ENCODE peak calls at places on chromosomes 4 and X, in four cellular contexts. Q is GM12878, N is NT2/D1, P is HepG2. T is an unnamed sample.

GRCh38 chr4:185143596-185143969 is 517 bp downstream of the SLC25A4 start:
- DNase-seq in Q (no peak), N (no peak), P (peak), T (peak)

GRCh38 chr4:163915896-163916295 is 421.4 kb downstream of the TMA16 start:
- DNase-seq in Q (no peak), N (no peak), P (no peak), T (no peak)

GRCh38 chrX:44020693-44021092 is 47.5 kb upstream of the NDP start:
- DNase-seq in Q (no peak), P (no peak), N (no peak), T (no peak)

GRCh38 chrX:45505214-45505613 is 304.5 kb upstream of the DIPK2B start:
- DNase-seq in P (no peak), N (no peak), Q (no peak), T (no peak)

GRCh38 chr4:101304916-101305315 is 42.4 kb downstream of the PPP3CA start:
- DNase-seq in P (peak), Q (no peak), N (no peak), T (peak)

GRCh38 chr4:16686195-16686594 is 212.2 kb downstream of the LDB2 start:
- DNase-seq in P (no peak), N (no peak), Q (no peak), T (no peak)

GRCh38 chr4:149788286-149788685 is 27.4 kb downstream of the IQCM start:
- DNase-seq in N (no peak), Q (no peak), P (no peak), T (no peak)

GRCh38 chr4:47222276-47222675 is 190.9 kb downstream of the GABRB1 start:
- DNase-seq in Q (no peak), N (no peak), P (no peak), T (no peak)

DNA sequence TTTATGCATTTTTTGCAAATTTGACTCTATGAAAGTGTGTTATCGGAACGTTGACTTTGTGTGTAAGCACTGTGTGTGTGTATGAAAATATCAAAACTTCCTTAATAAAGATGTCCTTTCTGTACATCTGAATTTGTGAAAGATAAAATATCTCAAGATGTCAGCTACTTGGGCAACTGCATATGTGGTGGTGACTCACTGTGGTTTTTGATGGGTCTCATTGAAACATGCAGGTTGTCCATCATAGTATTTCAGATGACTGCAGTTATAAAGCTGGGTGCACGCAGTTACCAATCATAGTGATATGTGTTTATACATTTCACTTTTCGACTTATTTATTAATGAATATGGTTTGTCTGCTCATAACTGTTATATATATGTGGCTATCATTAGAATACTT is 19.7 kb upstream of the BBS12 start:
- DNase-seq in N (no peak), Q (no peak), P (no peak), T (no peak)
- TF ChIP-seq SUZ12 in N (no peak), Q (no peak), P (no peak), T (no peak)

GRCh38 chr4:111636961-111637556 is 508.2 kb upstream of the FAM241A start:
- DNase-seq in N (no peak), Q (no peak), P (no peak), T (no peak)

GRCh38 chr4:111639876-111640275 is 505.4 kb upstream of the FAM241A start:
- DNase-seq in P (no peak), N (no peak), Q (no peak), T (no peak)

GRCh38 chr4:111639120-111639519 is 506.1 kb upstream of the FAM241A start:
- DNase-seq in Q (no peak), N (no peak), P (no peak), T (no peak)

DNA sequence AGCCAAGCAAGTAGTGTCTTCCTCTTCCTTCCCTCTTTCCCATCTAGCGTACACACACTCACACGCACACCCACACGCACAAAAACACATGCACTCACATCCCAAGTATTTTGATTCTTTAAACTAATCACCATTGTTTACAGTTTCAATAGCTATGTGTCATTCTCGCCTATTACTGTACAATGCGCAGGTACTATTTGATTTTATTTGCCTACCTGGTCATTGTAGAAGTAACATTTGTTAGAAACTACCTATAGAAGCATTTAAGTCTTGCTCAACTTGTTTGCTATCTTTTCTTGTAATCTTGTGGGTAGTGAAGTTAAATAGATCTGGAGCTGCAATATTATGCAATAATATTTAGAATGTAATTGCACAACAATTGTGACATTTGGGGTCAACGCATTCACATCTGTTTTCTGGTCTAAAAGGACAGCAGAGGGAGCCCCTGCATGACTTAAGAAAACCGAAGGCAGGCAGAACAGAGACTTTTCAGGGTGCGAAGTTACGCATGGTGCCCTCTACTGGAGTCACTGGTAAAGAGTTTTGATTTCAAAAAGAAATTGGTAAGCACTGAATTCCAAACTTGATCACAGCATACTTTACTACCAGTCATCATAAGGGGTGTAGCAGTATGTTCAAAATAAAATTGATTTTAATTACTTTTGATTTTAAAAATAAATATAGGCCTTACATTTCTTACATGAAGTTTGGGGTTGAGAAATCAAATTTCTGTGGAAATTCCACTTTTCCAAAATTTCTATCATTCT is 503.3 kb upstream of the FAM241A start:
- DNase-seq in P (peak), N (peak), Q (peak), T (peak)
- TF ChIP-seq SUZ12 in P (no peak), N (no peak), Q (no peak), T (no peak)

DNA sequence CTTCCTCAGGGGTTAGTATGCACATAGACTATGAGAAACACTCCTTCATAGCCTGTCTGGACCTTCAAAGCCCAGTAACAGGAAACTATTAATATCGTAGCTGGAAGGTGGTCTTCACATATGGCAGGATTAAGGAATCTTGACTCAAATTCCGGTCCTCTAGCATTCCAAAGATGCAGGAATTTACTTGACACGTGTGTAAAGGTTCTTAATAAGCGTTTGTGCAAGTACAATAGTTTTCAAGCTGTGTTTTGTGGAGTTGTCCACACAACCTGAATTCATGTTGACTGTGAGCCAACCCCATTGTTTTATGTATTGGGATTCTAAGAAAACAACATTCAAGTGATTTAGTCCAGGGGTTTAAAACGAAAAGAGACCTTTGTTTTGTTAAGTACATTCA is 78.5 kb downstream of the PLS3 start:
- DNase-seq in P (no peak), Q (no peak), N (no peak), T (no peak)
- TF ChIP-seq SUZ12 in P (no peak), Q (no peak), N (no peak), T (no peak)

GRCh38 chr4:69787879-69788278 is 27.5 kb upstream of the SULT1B1 start:
- DNase-seq in N (no peak), P (no peak), Q (no peak), T (no peak)
- TF ChIP-seq SUZ12 in N (no peak), P (no peak), Q (no peak), T (no peak)

DNA sequence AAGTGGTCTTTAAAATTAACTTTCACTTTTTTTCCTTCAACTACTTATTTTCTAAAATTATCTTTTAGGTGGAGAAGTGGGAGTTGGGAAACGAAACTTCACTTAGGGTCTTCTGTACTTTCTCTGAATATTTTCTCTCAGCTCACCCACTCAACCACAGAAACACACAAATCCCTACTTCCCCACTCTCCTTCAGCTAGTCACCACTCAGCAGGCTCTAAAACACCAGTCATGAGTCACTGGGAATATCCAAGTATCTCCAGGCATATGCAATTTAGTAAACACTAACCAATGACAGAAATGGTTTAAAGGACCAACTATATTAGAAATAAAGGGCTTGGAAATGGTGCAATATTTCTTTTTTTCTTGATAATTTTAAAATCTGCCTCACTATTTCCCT is 153.0 kb upstream of the RPS6KA6 start:
- DNase-seq in N (no peak), P (no peak), Q (no peak), T (no peak)
- TF ChIP-seq SUZ12 in N (no peak), P (no peak), Q (no peak), T (no peak)

DNA sequence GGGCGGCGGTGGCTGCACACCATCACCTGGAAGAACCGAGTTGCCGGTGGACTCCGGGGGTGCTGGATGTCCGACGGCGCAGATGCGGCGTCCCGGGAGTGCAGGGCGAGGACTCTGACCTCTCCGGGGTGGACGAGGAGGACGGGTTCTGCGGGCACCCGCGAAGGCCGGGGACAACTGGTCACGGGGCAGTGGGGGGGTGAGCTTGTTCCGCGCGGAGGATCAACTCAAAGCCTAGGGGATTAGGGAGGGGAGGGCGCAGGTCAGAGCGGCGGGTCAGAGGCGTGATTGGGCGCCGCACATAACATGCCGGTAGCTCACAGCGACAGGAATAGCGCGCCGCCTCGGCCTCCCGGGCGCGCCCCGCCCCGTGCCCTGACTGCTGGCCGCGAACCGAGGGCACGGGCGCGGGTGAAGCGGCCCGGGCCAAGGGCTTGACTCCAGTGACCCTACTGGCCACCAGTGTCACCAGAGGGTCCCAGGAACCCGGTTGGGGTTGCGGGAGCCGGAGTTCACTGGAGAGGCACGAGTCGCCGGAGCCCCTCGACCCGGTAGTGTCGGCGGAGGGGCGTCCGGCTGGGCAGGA is at the start of gene KLHL34:
- DNase-seq in Q (no peak), P (no peak), N (no peak), T (no peak)
- TF ChIP-seq SUZ12 in Q (no peak), P (no peak), N (no peak), T (no peak)

GRCh38 chr4:66164869-66165268 is 494.6 kb upstream of the EPHA5 start:
- DNase-seq in N (no peak), Q (no peak), P (no peak), T (no peak)

DNA sequence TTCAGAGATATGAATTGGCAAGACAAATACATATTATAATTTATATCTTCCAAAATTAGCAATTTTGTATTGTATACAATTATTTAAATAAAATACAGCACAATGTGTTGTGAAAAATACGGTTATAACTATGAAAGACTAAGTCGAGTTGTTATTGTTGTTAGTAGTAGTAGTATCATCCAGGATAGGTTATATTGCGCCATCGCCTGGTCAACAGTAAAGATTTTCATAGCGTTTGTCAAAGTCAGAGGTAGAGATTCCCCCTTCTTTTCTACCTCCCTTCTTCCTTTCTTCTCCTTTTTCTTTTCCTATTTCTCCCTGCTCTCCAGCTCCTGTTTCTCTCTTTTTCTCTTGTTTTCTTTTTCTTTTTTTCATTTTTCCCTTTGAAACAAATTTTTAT is 499.1 kb upstream of the EPHA5 start:
- DNase-seq in P (peak), Q (no peak), N (peak), T (peak)
- TF ChIP-seq SUZ12 in P (no peak), Q (no peak), N (no peak), T (no peak)

GRCh38 chrX:2823795-2824386 is 4.8 kb upstream of the GYG2 start:
- DNase-seq in P (no peak), Q (no peak), N (no peak), T (no peak)
- TF ChIP-seq SUZ12 in P (no peak), Q (no peak), N (no peak), T (no peak)

T was measured in HEK293T.